ENCODE peak calls at places on chromosomes 6 and 20, in seven cellular contexts. Y is Right ventricle myocardium superior; Q is T-helper 17 cell; P is activated CD8-positive, alpha-beta T cell treated with anti-CD3 and anti-CD28 coated beads for 36 hours; B is activated T-cell treated with anti-CD3 and anti-CD28 coated beads, Interleukin-2, amount 50 U/mL, for 72 hours; C is natural killer cell; R is aorta. N is an unnamed sample.

GRCh38 chr6:130755368-130756034 is 71.7 kb upstream of the SMLR1 start:
- ATAC-seq in Y (no peak), Q (no peak), P (no peak), B (no peak), C (no peak), R (no peak), N (no peak)

GRCh38 chr6:36633915-36634314 is 39.8 kb downstream of the SRSF3 start:
- ATAC-seq in Y (peak), Q (no peak), P (no peak), B (no peak), C (no peak), R (peak), N (no peak)

GRCh38 chr6:108921547-108922331 is 73.5 kb downstream of the ARMC2 start:
- ATAC-seq in Y (peak), Q (no peak), P (peak), B (peak), C (no peak), R (peak), N (peak)

GRCh38 chr6:116033687-116034303 is 26.9 kb downstream of the FRK start:
- ATAC-seq in Y (no peak), Q (no peak), P (no peak), B (no peak), C (no peak), R (no peak), N (no peak)

GRCh38 chr6:447381-448165 is 56.0 kb downstream of the IRF4 start:
- ATAC-seq in Y (no peak), Q (no peak), P (peak), B (peak), C (no peak), R (no peak), N (no peak)

GRCh38 chr20:51402201-51402600 is 140.3 kb downstream of the NFATC2 start:
- ATAC-seq in Y (no peak), Q (peak), P (no peak), B (no peak), C (peak), R (no peak), N (no peak)

GRCh38 chr6:919499-919898 is 226.6 kb upstream of the EXOC2 start:
- ATAC-seq in Y (no peak), Q (no peak), P (no peak), B (no peak), C (no peak), R (no peak), N (no peak)

GRCh38 chr6:53326372-53327016 is 22.3 kb downstream of the ELOVL5 start:
- ATAC-seq in Y (peak), Q (peak), P (no peak), B (peak), C (no peak), R (peak), N (peak)

GRCh38 chr6:37131104-37131959 is 38.6 kb upstream of the PIM1 start:
- ATAC-seq in Y (peak), Q (no peak), P (no peak), B (no peak), C (no peak), R (peak), N (peak)

GRCh38 chr6:150250826-150251225 is 108.0 kb downstream of the PPP1R14C start:
- ATAC-seq in Y (no peak), Q (no peak), P (no peak), B (no peak), C (no peak), R (no peak), N (no peak)

GRCh38 chr6:39021041-39021440 is 27.5 kb upstream of the GLP1R start:
- ATAC-seq in Y (no peak), Q (no peak), P (no peak), B (no peak), C (no peak), R (no peak), N (no peak)

GRCh38 chr6:157748839-157749571 is 74.0 kb upstream of the SNX9 start:
- ATAC-seq in Y (no peak), Q (no peak), P (peak), B (no peak), C (no peak), R (no peak), N (no peak)

GRCh38 chr6:167077241-167077932 is 45.5 kb upstream of the CCR6 start:
- ATAC-seq in Y (no peak), Q (no peak), P (no peak), B (no peak), C (no peak), R (no peak), N (peak)

GRCh38 chr6:132133734-132134490 is 182.7 kb upstream of the CCN2 start:
- ATAC-seq in Y (no peak), Q (no peak), P (no peak), B (no peak), C (no peak), R (no peak), N (no peak)

GRCh38 chr6:152595507-152595906 is 41.7 kb downstream of the SYNE1 start:
- ATAC-seq in Y (no peak), Q (no peak), P (no peak), B (no peak), C (no peak), R (peak), N (no peak)

GRCh38 chr6:8182857-8183256 is 80.5 kb upstream of the EEF1E1 start:
- ATAC-seq in Y (peak), Q (no peak), P (no peak), B (no peak), C (no peak), R (no peak), N (no peak)

GRCh38 chr6:38160831-38161230 is 341.3 kb downstream of the ZFAND3 start:
- ATAC-seq in Y (no peak), Q (no peak), P (no peak), B (no peak), C (no peak), R (no peak), N (no peak)

GRCh38 chr20:1300083-1300840 is 28.7 kb downstream of the SDCBP2 start:
- ATAC-seq in Y (no peak), Q (no peak), P (no peak), B (no peak), C (no peak), R (no peak), N (no peak)

GRCh38 chr6:166341464-166341863 is 881 bp downstream of the SFT2D1 start:
- ATAC-seq in Y (no peak), Q (peak), P (peak), B (no peak), C (peak), R (no peak), N (no peak)

GRCh38 chr20:35735828-35736470 is 6.1 kb downstream of the RBM39 start:
- ATAC-seq in Y (no peak), Q (no peak), P (no peak), B (no peak), C (no peak), R (no peak), N (no peak)

GRCh38 chr6:113432729-113433505 is 424.2 kb upstream of the MARCKS start:
- ATAC-seq in Y (peak), Q (no peak), P (no peak), B (no peak), C (no peak), R (no peak), N (peak)

GRCh38 chr20:52127309-52127708 is 64.3 kb downstream of the ZFP64 start:
- ATAC-seq in Y (no peak), Q (no peak), P (no peak), B (no peak), C (no peak), R (no peak), N (no peak)

GRCh38 chr6:99602519-99603420 is 3.9 kb upstream of the PRDM13 start:
- ATAC-seq in Y (no peak), Q (no peak), P (no peak), B (peak), C (peak), R (peak), N (no peak)

GRCh38 chr20:45461225-45461624 is 8.3 kb upstream of the WFDC2 start:
- ATAC-seq in Y (no peak), Q (no peak), P (peak), B (peak), C (no peak), R (no peak), N (no peak)

GRCh38 chr6:148689168-148689567 is 57.7 kb upstream of the UST start:
- ATAC-seq in Y (no peak), Q (no peak), P (no peak), B (no peak), C (no peak), R (no peak), N (no peak)

GRCh38 chr6:52571099-52571755 is 5.6 kb downstream of the TRAM2 start:
- ATAC-seq in Y (peak), Q (no peak), P (no peak), B (no peak), C (no peak), R (no peak), N (no peak)

GRCh38 chr20:7113577-7114466 is 346.3 kb downstream of the BMP2 start:
- ATAC-seq in Y (peak), Q (no peak), P (no peak), B (no peak), C (no peak), R (no peak), N (no peak)

GRCh38 chr20:1375515-1375914 is 17.3 kb downstream of the FKBP1A start:
- ATAC-seq in Y (peak), Q (peak), P (no peak), B (no peak), C (peak), R (no peak), N (no peak)

GRCh38 chr6:114052141-114052540 is 81.2 kb upstream of the HDAC2 start:
- ATAC-seq in Y (no peak), Q (no peak), P (no peak), B (no peak), C (no peak), R (no peak), N (no peak)

GRCh38 chr6:132830236-132830799 is 15.9 kb downstream of the RPS12 start:
- ATAC-seq in Y (peak), Q (no peak), P (no peak), B (no peak), C (no peak), R (no peak), N (no peak)

GRCh38 chr6:137266032-137266586 is 46.9 kb upstream of the IFNGR1 start:
- ATAC-seq in Y (no peak), Q (no peak), P (no peak), B (no peak), C (no peak), R (no peak), N (no peak)

GRCh38 chr6:26017567-26017966 is 55.0 kb downstream of the TRIM38 start:
- ATAC-seq in Y (peak), Q (peak), P (peak), B (peak), C (peak), R (peak), N (peak)

N was measured in gastroesophageal sphincter.